ENCODE peak calls at places on chromosomes 5 and 9, in four cellular contexts. One of them, this sample, is unnamed. For H3K36me3, the result is how much of the 10 kb centered on the place peaks cover.

GRCh38 chr5:16870878-16871277 is 65.2 kb downstream of the MYO10 start:
- DNase-seq in MG63: no peak
- DNase-seq in brain microvascular endothelial cell: no peak
- DNase-seq in IMR-90: no peak
- DNase-seq in this sample: no peak

GRCh38 chr9:114170792-114171461 is 15.6 kb downstream of the COL27A1 start:
- DNase-seq in IMR-90: no peak
- DNase-seq in MG63: no peak
- DNase-seq in brain microvascular endothelial cell: no peak
- DNase-seq in this sample: no peak

GRCh38 chr5:16245956-16246355 is 66.4 kb upstream of the MARCHF11 start:
- DNase-seq in MG63: no peak
- DNase-seq in brain microvascular endothelial cell: no peak
- DNase-seq in IMR-90: no peak
- DNase-seq in this sample: no peak

GRCh38 chr9:123120131-123120530 is 86.7 kb downstream of the GPR21 start:
- DNase-seq in MG63: peak
- DNase-seq in IMR-90: no peak
- DNase-seq in brain microvascular endothelial cell: no peak
- DNase-seq in this sample: peak

GRCh38 chr5:140042551-140043507 is at the start of gene NRG2:
- DNase-seq in MG63: peak
- DNase-seq in brain microvascular endothelial cell: peak
- DNase-seq in IMR-90: peak
- DNase-seq in this sample: peak

GRCh38 chr5:139671096-139671841 is 23.1 kb downstream of the CXXC5 start:
- DNase-seq in brain microvascular endothelial cell: no peak
- DNase-seq in IMR-90: no peak
- DNase-seq in MG63: no peak
- DNase-seq in this sample: no peak

GRCh38 chr5:150599917-150600511 is 40.4 kb upstream of the SYNPO start:
- DNase-seq in MG63: peak
- DNase-seq in IMR-90: peak
- DNase-seq in brain microvascular endothelial cell: peak
- DNase-seq in this sample: peak

GRCh38 chr5:124746252-124746915 is at the start of gene ZNF608:
- DNase-seq in IMR-90: peak
- DNase-seq in MG63: peak
- DNase-seq in brain microvascular endothelial cell: peak
- DNase-seq in this sample: peak

GRCh38 chr5:17802256-17802655 is 168.0 kb downstream of the TAF11L14 start:
- DNase-seq in brain microvascular endothelial cell: peak
- DNase-seq in IMR-90: no peak
- DNase-seq in MG63: no peak
- DNase-seq in this sample: no peak

GRCh38 chr5:59275537-59276276 is 617.8 kb downstream of the PDE4D start:
- DNase-seq in IMR-90: peak
- DNase-seq in MG63: peak
- DNase-seq in brain microvascular endothelial cell: peak
- DNase-seq in this sample: peak

GRCh38 chr9:111975709-111976108 is 79.1 kb downstream of the UGCG start:
- DNase-seq in brain microvascular endothelial cell: no peak
- DNase-seq in IMR-90: no peak
- DNase-seq in MG63: no peak
- DNase-seq in this sample: no peak

GRCh38 chr9:77763566-77763965 is 115.4 kb upstream of the GNA14 start:
- DNase-seq in brain microvascular endothelial cell: no peak
- DNase-seq in MG63: no peak
- DNase-seq in IMR-90: no peak
- DNase-seq in this sample: no peak

GRCh38 chr9:112496074-112496722 is 9.6 kb downstream of the KIAA1958 start:
- DNase-seq in brain microvascular endothelial cell: no peak
- DNase-seq in IMR-90: peak
- DNase-seq in MG63: no peak
- DNase-seq in this sample: peak

GRCh38 chr5:100790170-100790665 is 112.9 kb downstream of the ST8SIA4 start:
- DNase-seq in IMR-90: no peak
- DNase-seq in MG63: no peak
- DNase-seq in brain microvascular endothelial cell: no peak
- DNase-seq in this sample: no peak

GRCh38 chr5:35016179-35017056 is 31.3 kb downstream of the AGXT2 start:
- DNase-seq in IMR-90: peak
- DNase-seq in brain microvascular endothelial cell: no peak
- DNase-seq in MG63: no peak
- DNase-seq in this sample: no peak

GRCh38 chr5:95617057-95617456 is 2.8 kb upstream of the GPR150 start:
- DNase-seq in IMR-90: peak
- DNase-seq in MG63: peak
- DNase-seq in brain microvascular endothelial cell: peak
- DNase-seq in this sample: no peak

GRCh38 chr5:43412151-43412550 is at the start of gene CCL28:
- DNase-seq in IMR-90: no peak
- DNase-seq in MG63: no peak
- DNase-seq in brain microvascular endothelial cell: no peak
- DNase-seq in this sample: no peak

GRCh38 chr5:168946363-168946762 is 354.6 kb downstream of the SLIT3 start:
- DNase-seq in MG63: no peak
- DNase-seq in brain microvascular endothelial cell: peak
- DNase-seq in IMR-90: no peak
- DNase-seq in this sample: no peak

GRCh38 chr9:5958273-5958672 is 57.2 kb downstream of the RANBP6 start:
- DNase-seq in MG63: no peak
- DNase-seq in brain microvascular endothelial cell: no peak
- DNase-seq in IMR-90: no peak
- DNase-seq in this sample: no peak

GRCh38 chr5:79183617-79184016 is 52.3 kb upstream of the JMY start:
- DNase-seq in IMR-90: no peak
- DNase-seq in brain microvascular endothelial cell: no peak
- DNase-seq in MG63: no peak
- DNase-seq in this sample: peak

GRCh38 chr5:172644229-172644628 is 3.2 kb downstream of the NEURL1B start:
- DNase-seq in IMR-90: no peak
- DNase-seq in MG63: no peak
- DNase-seq in brain microvascular endothelial cell: no peak
- DNase-seq in this sample: no peak

GRCh38 chr9:134967547-134967930 is 49.8 kb upstream of the FCN1 start:
- DNase-seq in brain microvascular endothelial cell: no peak
- DNase-seq in MG63: no peak
- DNase-seq in IMR-90: peak
- DNase-seq in this sample: peak

GRCh38 chr9:95506438-95506691 is 10.4 kb downstream of the PTCH1 start:
- DNase-seq in IMR-90: peak
- DNase-seq in MG63: peak
- DNase-seq in brain microvascular endothelial cell: no peak
- DNase-seq in this sample: peak

GRCh38 chr5:96595300-96596090 is 66.7 kb upstream of the CAST start:
- DNase-seq in IMR-90: no peak
- DNase-seq in MG63: no peak
- DNase-seq in brain microvascular endothelial cell: no peak
- DNase-seq in this sample: no peak

GRCh38 chr5:67413749-67414148 is 217.2 kb upstream of the CD180 start:
- DNase-seq in IMR-90: no peak
- DNase-seq in brain microvascular endothelial cell: no peak
- DNase-seq in MG63: no peak
- DNase-seq in this sample: no peak

GRCh38 chr9:131457746-131458145 is 45.0 kb upstream of the POMT1 start:
- DNase-seq in IMR-90: no peak
- DNase-seq in MG63: no peak
- DNase-seq in brain microvascular endothelial cell: no peak
- DNase-seq in this sample: no peak

GRCh38 chr9:107389617-107390071 is 99.9 kb downstream of the KLF4 start:
- DNase-seq in brain microvascular endothelial cell: no peak
- DNase-seq in MG63: no peak
- DNase-seq in IMR-90: peak
- DNase-seq in this sample: peak

GRCh38 chr5:133113331-133114061 is 61.7 kb downstream of the HSPA4 start:
- DNase-seq in brain microvascular endothelial cell: peak
- DNase-seq in MG63: no peak
- DNase-seq in IMR-90: peak
- DNase-seq in this sample: peak

GRCh38 chr9:89843074-89843473 is 238.3 kb downstream of the GADD45G start:
- DNase-seq in MG63: no peak
- DNase-seq in IMR-90: no peak
- DNase-seq in brain microvascular endothelial cell: no peak
- DNase-seq in this sample: no peak

GRCh38 chr5:132083065-132083678 is 9.6 kb downstream of the CSF2 start:
- DNase-seq in brain microvascular endothelial cell: no peak
- DNase-seq in IMR-90: no peak
- DNase-seq in MG63: no peak
- DNase-seq in this sample: no peak

GRCh38 chr5:68479524-68479923 is 264.0 kb downstream of the PIK3R1 start:
- DNase-seq in brain microvascular endothelial cell: no peak
- DNase-seq in MG63: no peak
- DNase-seq in IMR-90: peak
- DNase-seq in this sample: no peak

GRCh38 chr9:133693703-133694529 is 44.2 kb downstream of the SARDH start:
- DNase-seq in brain microvascular endothelial cell: no peak
- DNase-seq in IMR-90: no peak
- DNase-seq in MG63: no peak
- DNase-seq in this sample: no peak

DNA sequence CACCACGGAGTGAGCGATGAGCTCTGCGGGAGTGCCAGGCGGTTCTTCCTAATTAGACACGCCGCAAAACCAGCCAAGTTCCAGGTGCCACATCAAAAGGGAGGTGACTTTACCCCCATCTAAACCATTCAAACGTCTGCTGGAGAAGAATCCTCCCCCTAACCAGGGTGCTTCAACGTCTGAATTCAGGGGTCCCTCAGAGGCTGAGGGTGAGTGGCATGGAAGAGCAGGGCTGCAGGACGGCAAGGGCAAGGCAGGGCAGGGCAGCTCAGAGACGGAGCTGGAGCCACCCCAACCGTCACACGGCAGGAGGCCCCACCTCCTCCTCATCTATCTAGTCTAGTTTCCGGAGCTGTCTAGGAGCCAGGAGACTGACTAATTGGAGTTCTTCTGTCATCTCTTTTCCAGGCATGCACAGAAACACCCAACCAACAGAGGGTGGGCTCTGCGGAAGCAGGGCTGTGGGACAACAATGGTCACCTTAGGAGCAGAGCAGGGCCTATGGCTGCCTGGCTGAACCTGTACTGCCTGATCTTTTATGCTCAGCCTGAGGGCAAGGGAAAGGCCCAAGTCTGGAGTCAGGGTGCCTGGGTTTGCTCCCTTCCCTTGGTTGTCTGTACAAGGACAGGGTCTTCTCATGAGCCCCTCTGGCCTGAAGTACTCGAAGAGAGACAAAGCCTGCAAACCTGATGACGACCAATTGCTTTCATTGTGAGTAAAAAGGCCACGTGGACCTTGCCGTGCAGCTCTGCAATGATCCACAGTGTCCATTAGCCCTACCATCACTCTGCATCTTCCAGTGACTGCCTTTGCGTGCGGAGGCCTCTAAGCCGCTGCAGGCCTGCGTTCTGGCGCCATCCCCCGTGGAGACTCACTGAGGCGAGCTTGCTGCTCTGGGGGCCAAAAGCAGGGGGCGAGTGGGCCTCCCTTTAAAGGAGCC is 81.0 kb upstream of the SLC25A51 start:
- DNase-seq in brain microvascular endothelial cell: peak
- DNase-seq in IMR-90: peak
- DNase-seq in MG63: peak
- DNase-seq in this sample: peak
- H3K36me3 ChIP-seq in brain microvascular endothelial cell: under half
- H3K36me3 ChIP-seq in IMR-90: under half
- H3K36me3 ChIP-seq in MG63: under half
- H3K36me3 ChIP-seq in this sample: under half

DNA sequence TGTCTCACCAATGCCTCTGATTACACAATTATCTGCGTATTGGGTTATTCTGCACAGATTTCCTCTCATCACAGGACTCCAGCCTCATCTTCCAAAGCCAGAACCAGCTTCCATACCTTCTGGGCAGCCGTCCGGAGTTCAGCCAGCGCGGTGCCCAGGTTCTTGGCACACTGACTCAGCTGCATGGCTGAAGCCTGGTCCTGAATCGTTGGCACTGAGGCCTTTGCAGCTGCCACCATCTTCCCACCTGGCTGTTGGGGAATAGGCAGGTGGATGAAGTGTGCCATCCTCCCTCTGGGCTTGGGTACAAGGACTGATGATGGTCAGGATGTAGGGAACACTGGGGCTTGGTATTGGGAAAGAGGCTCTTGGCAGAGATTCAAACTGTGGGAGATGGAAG is 17.9 kb downstream of the TLN1 start:
- DNase-seq in MG63: no peak
- DNase-seq in brain microvascular endothelial cell: no peak
- DNase-seq in IMR-90: no peak
- DNase-seq in this sample: no peak
- H3K36me3 ChIP-seq in MG63: half or more
- H3K36me3 ChIP-seq in brain microvascular endothelial cell: half or more
- H3K36me3 ChIP-seq in IMR-90: half or more
- H3K36me3 ChIP-seq in this sample: half or more

DNA sequence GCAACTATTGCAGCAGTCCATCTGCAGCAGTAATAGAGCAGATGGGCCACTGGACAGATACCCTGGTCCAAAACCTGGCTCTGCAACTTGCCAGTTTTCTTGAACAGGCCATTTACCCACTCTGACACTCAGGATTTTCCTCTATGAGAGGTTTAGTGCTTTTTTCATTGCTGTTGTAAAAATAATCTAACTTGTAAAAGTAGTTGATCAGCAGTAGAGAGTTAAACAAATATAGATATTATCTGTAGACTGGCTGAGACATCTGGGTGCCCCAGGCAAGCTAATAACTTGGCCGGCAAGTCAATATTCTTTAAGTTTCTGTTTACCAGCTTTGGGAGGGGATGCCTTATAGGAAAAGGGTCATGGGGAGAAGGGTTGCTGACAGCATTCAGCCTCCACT is 4.1 kb downstream of the DAPK1 start:
- DNase-seq in brain microvascular endothelial cell: no peak
- DNase-seq in IMR-90: no peak
- DNase-seq in MG63: no peak
- DNase-seq in this sample: no peak
- H3K36me3 ChIP-seq in brain microvascular endothelial cell: under half
- H3K36me3 ChIP-seq in IMR-90: under half
- H3K36me3 ChIP-seq in MG63: half or more
- H3K36me3 ChIP-seq in this sample: under half

GRCh38 chr9:125338929-125339328 is 77.3 kb downstream of the GAPVD1 start:
- DNase-seq in brain microvascular endothelial cell: no peak
- DNase-seq in IMR-90: no peak
- DNase-seq in MG63: no peak
- DNase-seq in this sample: no peak
- H3K36me3 ChIP-seq in brain microvascular endothelial cell: under half
- H3K36me3 ChIP-seq in IMR-90: under half
- H3K36me3 ChIP-seq in MG63: under half
- H3K36me3 ChIP-seq in this sample: under half

GRCh38 chr5:102802704-102803458 is 47.8 kb downstream of the PAM start:
- DNase-seq in brain microvascular endothelial cell: no peak
- DNase-seq in MG63: no peak
- DNase-seq in IMR-90: no peak
- DNase-seq in this sample: no peak
- H3K36me3 ChIP-seq in brain microvascular endothelial cell: under half
- H3K36me3 ChIP-seq in MG63: under half
- H3K36me3 ChIP-seq in IMR-90: under half
- H3K36me3 ChIP-seq in this sample: under half